ENCODE peak calls at places on chromosomes 1 and 21, in six cellular contexts. One of them, this sample, is unnamed.

GRCh38 chr1:147539122-147539575 is 2.2 kb upstream of the BCL9 start:
- DNase-seq in IMR-90: peak; percentile 98
- DNase-seq in H9: no peak
- DNase-seq in neuronal stem cell: peak; percentile 17
- DNase-seq in mesenchymal stem cell: peak; percentile 98
- DNase-seq in H1: no peak
- DNase-seq in this sample: peak; percentile 59

GRCh38 chr21:33761104-33762036 is 119.1 kb downstream of the ITSN1 start:
- DNase-seq in IMR-90: peak; percentile 99
- DNase-seq in H9: no peak
- DNase-seq in neuronal stem cell: no peak
- DNase-seq in mesenchymal stem cell: peak; percentile 98
- DNase-seq in H1: no peak
- DNase-seq in this sample: peak; percentile 79

GRCh38 chr1:31745898-31746668 is 18.1 kb downstream of the ADGRB2 start:
- DNase-seq in IMR-90: no peak
- DNase-seq in H9: no peak
- DNase-seq in neuronal stem cell: no peak
- DNase-seq in mesenchymal stem cell: no peak
- DNase-seq in H1: no peak
- DNase-seq in this sample: no peak

GRCh38 chr1:198520524-198521254 is 19.8 kb downstream of the ATP6V1G3 start:
- DNase-seq in IMR-90: no peak
- DNase-seq in H9: no peak
- DNase-seq in neuronal stem cell: no peak
- DNase-seq in mesenchymal stem cell: no peak
- DNase-seq in H1: no peak
- DNase-seq in this sample: no peak

GRCh38 chr1:174883361-174883760 is 116.4 kb upstream of the CACYBP start:
- DNase-seq in IMR-90: peak; percentile 46
- DNase-seq in H9: no peak
- DNase-seq in neuronal stem cell: no peak
- DNase-seq in mesenchymal stem cell: peak; percentile 22
- DNase-seq in H1: no peak
- DNase-seq in this sample: no peak

GRCh38 chr1:90510143-90510542 is 207.0 kb downstream of the BARHL2 start:
- DNase-seq in IMR-90: no peak
- DNase-seq in H9: no peak
- DNase-seq in neuronal stem cell: no peak
- DNase-seq in mesenchymal stem cell: no peak
- DNase-seq in H1: no peak
- DNase-seq in this sample: no peak

GRCh38 chr1:89615676-89616598 is 17.0 kb upstream of the LRRC8C start:
- DNase-seq in IMR-90: no peak
- DNase-seq in H9: peak; percentile 35
- DNase-seq in neuronal stem cell: no peak
- DNase-seq in mesenchymal stem cell: no peak
- DNase-seq in H1: no peak
- DNase-seq in this sample: no peak

GRCh38 chr1:34785231-34785874 is 4.3 kb downstream of the GJB3 start:
- DNase-seq in IMR-90: no peak
- DNase-seq in H9: no peak
- DNase-seq in neuronal stem cell: no peak
- DNase-seq in mesenchymal stem cell: no peak
- DNase-seq in H1: no peak
- DNase-seq in this sample: peak; percentile 8

GRCh38 chr1:171715813-171716251 is 26.0 kb downstream of the VAMP4 start:
- DNase-seq in IMR-90: peak; percentile 27
- DNase-seq in H9: no peak
- DNase-seq in neuronal stem cell: no peak
- DNase-seq in mesenchymal stem cell: peak; percentile 25
- DNase-seq in H1: no peak
- DNase-seq in this sample: peak; percentile 59

GRCh38 chr1:103514920-103515503 is 10.5 kb upstream of the RNPC3 start:
- DNase-seq in IMR-90: peak; percentile 63
- DNase-seq in H9: no peak
- DNase-seq in neuronal stem cell: peak; percentile 46
- DNase-seq in mesenchymal stem cell: peak; percentile 67
- DNase-seq in H1: no peak
- DNase-seq in this sample: peak; percentile 78

GRCh38 chr1:230495891-230496385 is 69.8 kb upstream of the PGBD5 start:
- DNase-seq in IMR-90: no peak
- DNase-seq in H9: no peak
- DNase-seq in neuronal stem cell: no peak
- DNase-seq in mesenchymal stem cell: no peak
- DNase-seq in H1: no peak
- DNase-seq in this sample: no peak

GRCh38 chr1:203038217-203038741 is 12.0 kb downstream of the PPFIA4 start:
- DNase-seq in IMR-90: peak; percentile 78
- DNase-seq in H9: peak; percentile 16
- DNase-seq in neuronal stem cell: no peak
- DNase-seq in mesenchymal stem cell: peak; percentile 32
- DNase-seq in H1: no peak
- DNase-seq in this sample: no peak

GRCh38 chr21:45508607-45509565 is 33.4 kb downstream of the SLC19A1 start:
- DNase-seq in IMR-90: no peak
- DNase-seq in H9: no peak
- DNase-seq in neuronal stem cell: no peak
- DNase-seq in mesenchymal stem cell: no peak
- DNase-seq in H1: no peak
- DNase-seq in this sample: no peak

GRCh38 chr1:29655945-29656866 is 419.9 kb downstream of the PTPRU start:
- DNase-seq in IMR-90: peak; percentile 16
- DNase-seq in H9: peak; percentile 57
- DNase-seq in neuronal stem cell: no peak
- DNase-seq in mesenchymal stem cell: no peak
- DNase-seq in H1: peak; percentile 69
- DNase-seq in this sample: no peak

GRCh38 chr1:44220001-44220751 is 6.9 kb downstream of the DMAP1 start:
- DNase-seq in IMR-90: peak; percentile 89
- DNase-seq in H9: no peak
- DNase-seq in neuronal stem cell: no peak
- DNase-seq in mesenchymal stem cell: peak; percentile 92
- DNase-seq in H1: no peak
- DNase-seq in this sample: no peak

GRCh38 chr1:11495579-11495978 is 16.6 kb downstream of the DISP3 start:
- DNase-seq in IMR-90: no peak
- DNase-seq in H9: no peak
- DNase-seq in neuronal stem cell: no peak
- DNase-seq in mesenchymal stem cell: no peak
- DNase-seq in H1: no peak
- DNase-seq in this sample: no peak
- H4K91ac ChIP-seq in IMR-90: no peak overlapping the region
- H4K91ac ChIP-seq in H9: no peak overlapping the region
- H4K91ac ChIP-seq in neuronal stem cell: no peak overlapping the region
- H4K91ac ChIP-seq in mesenchymal stem cell: no peak overlapping the region
- H4K91ac ChIP-seq in H1: no peak overlapping the region
- H4K91ac ChIP-seq in this sample: no peak overlapping the region

GRCh38 chr1:26364956-26365355 is 7.6 kb downstream of the ZNF683 start:
- DNase-seq in IMR-90: no peak
- DNase-seq in H9: peak; percentile 20
- DNase-seq in neuronal stem cell: no peak
- DNase-seq in mesenchymal stem cell: no peak
- DNase-seq in H1: no peak
- DNase-seq in this sample: no peak
- H4K91ac ChIP-seq in IMR-90: no peak overlapping the region
- H4K91ac ChIP-seq in H9: no peak overlapping the region
- H4K91ac ChIP-seq in neuronal stem cell: no peak overlapping the region
- H4K91ac ChIP-seq in mesenchymal stem cell: no peak overlapping the region
- H4K91ac ChIP-seq in H1: no peak overlapping the region
- H4K91ac ChIP-seq in this sample: no peak overlapping the region

DNA sequence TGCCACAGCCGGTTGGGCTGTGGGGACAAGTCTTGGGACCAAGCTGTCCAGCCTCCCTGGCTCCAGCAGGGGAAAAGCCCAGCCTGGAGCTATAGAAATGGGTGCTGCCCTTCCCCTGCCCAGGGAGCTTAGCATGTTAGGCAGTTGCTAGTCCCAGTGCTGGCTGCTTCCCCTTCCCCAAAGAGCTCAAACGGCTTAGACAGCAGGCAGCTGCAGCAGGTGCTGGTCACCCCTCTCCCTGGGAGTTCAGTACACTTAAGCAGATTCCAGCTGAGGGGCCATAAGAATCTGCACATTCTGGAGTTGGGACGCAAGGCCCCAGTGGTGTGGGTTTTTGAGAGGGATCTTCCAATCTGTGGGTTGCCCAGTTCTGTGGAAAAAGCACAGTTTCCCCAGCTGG is 11.1 kb upstream of the REG4 start:
- DNase-seq in IMR-90: no peak
- DNase-seq in H9: no peak
- DNase-seq in neuronal stem cell: no peak
- DNase-seq in mesenchymal stem cell: no peak
- DNase-seq in H1: peak; percentile 38
- DNase-seq in this sample: no peak
- H4K91ac ChIP-seq in IMR-90: no peak overlapping the region
- H4K91ac ChIP-seq in H9: no peak overlapping the region
- H4K91ac ChIP-seq in neuronal stem cell: no peak overlapping the region
- H4K91ac ChIP-seq in mesenchymal stem cell: no peak overlapping the region
- H4K91ac ChIP-seq in H1: no peak overlapping the region
- H4K91ac ChIP-seq in this sample: no peak overlapping the region

GRCh38 chr21:43658769-43659135 is 536 bp downstream of the HSF2BP start:
- DNase-seq in IMR-90: no peak
- DNase-seq in H9: no peak
- DNase-seq in neuronal stem cell: no peak
- DNase-seq in mesenchymal stem cell: no peak
- DNase-seq in H1: no peak
- DNase-seq in this sample: peak; percentile 42

GRCh38 chr21:43657355-43658093 is 1.8 kb downstream of the HSF2BP start:
- DNase-seq in IMR-90: no peak
- DNase-seq in H9: no peak
- DNase-seq in neuronal stem cell: no peak
- DNase-seq in mesenchymal stem cell: no peak
- DNase-seq in H1: no peak
- DNase-seq in this sample: no peak

GRCh38 chr21:43658094-43658725 is 1.1 kb downstream of the HSF2BP start:
- DNase-seq in IMR-90: no peak
- DNase-seq in H9: no peak
- DNase-seq in neuronal stem cell: no peak
- DNase-seq in mesenchymal stem cell: no peak
- DNase-seq in H1: no peak
- DNase-seq in this sample: no peak

GRCh38 chr21:43654806-43655489 is 4.3 kb downstream of the HSF2BP start:
- DNase-seq in IMR-90: peak; percentile 70
- DNase-seq in H9: no peak
- DNase-seq in neuronal stem cell: no peak
- DNase-seq in mesenchymal stem cell: no peak
- DNase-seq in H1: no peak
- DNase-seq in this sample: no peak

GRCh38 chr21:43653626-43654025 is 5.7 kb downstream of the HSF2BP start:
- DNase-seq in IMR-90: no peak
- DNase-seq in H9: no peak
- DNase-seq in neuronal stem cell: no peak
- DNase-seq in mesenchymal stem cell: no peak
- DNase-seq in H1: no peak
- DNase-seq in this sample: no peak
- H4K91ac ChIP-seq in IMR-90: no peak overlapping the region
- H4K91ac ChIP-seq in H9: no peak overlapping the region
- H4K91ac ChIP-seq in neuronal stem cell: no peak overlapping the region
- H4K91ac ChIP-seq in mesenchymal stem cell: no peak overlapping the region
- H4K91ac ChIP-seq in H1: no peak overlapping the region
- H4K91ac ChIP-seq in this sample: no peak overlapping the region

DNA sequence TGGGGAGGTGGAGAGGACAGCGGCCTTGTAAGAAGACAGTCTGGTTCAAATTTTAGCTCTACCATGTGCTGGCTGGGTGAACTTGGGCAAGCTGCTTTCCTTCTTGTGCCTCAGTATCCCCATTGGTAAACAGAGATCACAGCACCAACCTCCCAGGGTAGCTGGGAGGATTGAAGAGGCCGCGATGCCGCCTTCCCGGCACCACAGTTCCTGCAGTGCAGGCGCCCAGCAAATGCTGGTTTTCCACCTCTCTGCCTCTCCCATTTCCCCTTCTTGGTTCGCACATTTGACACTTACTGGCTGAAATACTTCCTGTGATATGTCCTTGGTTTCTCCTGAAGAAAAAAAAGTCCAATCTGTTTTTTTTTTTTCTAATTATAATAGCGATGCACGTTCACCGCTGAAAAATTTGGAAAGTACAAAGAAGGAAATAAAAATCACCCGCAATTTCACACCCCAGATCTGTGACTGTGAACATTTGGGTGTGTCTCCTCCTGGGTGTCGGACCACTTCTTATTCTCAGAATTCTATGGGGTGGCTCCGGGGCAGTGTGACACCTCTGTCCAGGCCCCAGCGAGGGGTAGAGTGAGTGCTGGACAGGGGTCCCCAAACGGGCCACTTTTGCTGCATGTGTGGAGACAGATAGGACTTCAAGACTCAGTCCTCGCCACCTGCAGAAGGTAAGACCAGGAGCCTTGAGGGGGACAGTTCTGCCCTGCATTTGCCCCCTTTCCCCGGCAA is 73.1 kb downstream of the RUNX3 start:
- DNase-seq in IMR-90: no peak
- DNase-seq in H9: no peak
- DNase-seq in neuronal stem cell: no peak
- DNase-seq in mesenchymal stem cell: no peak
- DNase-seq in H1: no peak
- DNase-seq in this sample: no peak
- H4K91ac ChIP-seq in IMR-90: no peak overlapping the region
- H4K91ac ChIP-seq in H9: no peak overlapping the region
- H4K91ac ChIP-seq in neuronal stem cell: no peak overlapping the region
- H4K91ac ChIP-seq in mesenchymal stem cell: no peak overlapping the region
- H4K91ac ChIP-seq in H1: no peak overlapping the region
- H4K91ac ChIP-seq in this sample: no peak overlapping the region

GRCh38 chr1:196196486-196196885 is 411.8 kb downstream of the KCNT2 start:
- DNase-seq in IMR-90: no peak
- DNase-seq in H9: no peak
- DNase-seq in neuronal stem cell: no peak
- DNase-seq in mesenchymal stem cell: no peak
- DNase-seq in H1: no peak
- DNase-seq in this sample: no peak
- H4K91ac ChIP-seq in IMR-90: no peak overlapping the region
- H4K91ac ChIP-seq in H9: no peak overlapping the region
- H4K91ac ChIP-seq in neuronal stem cell: no peak overlapping the region
- H4K91ac ChIP-seq in mesenchymal stem cell: no peak overlapping the region
- H4K91ac ChIP-seq in H1: no peak overlapping the region
- H4K91ac ChIP-seq in this sample: no peak overlapping the region

GRCh38 chr1:4648657-4649056 is 5.8 kb upstream of the AJAP1 start:
- DNase-seq in IMR-90: no peak
- DNase-seq in H9: no peak
- DNase-seq in neuronal stem cell: no peak
- DNase-seq in mesenchymal stem cell: no peak
- DNase-seq in H1: no peak
- DNase-seq in this sample: no peak

GRCh38 chr1:4650981-4651380 is 3.4 kb upstream of the AJAP1 start:
- DNase-seq in IMR-90: no peak
- DNase-seq in H9: no peak
- DNase-seq in neuronal stem cell: no peak
- DNase-seq in mesenchymal stem cell: no peak
- DNase-seq in H1: no peak
- DNase-seq in this sample: no peak

GRCh38 chr1:4652631-4653327 is 1.6 kb upstream of the AJAP1 start:
- DNase-seq in IMR-90: no peak
- DNase-seq in H9: peak; percentile 79
- DNase-seq in neuronal stem cell: peak; percentile 62
- DNase-seq in mesenchymal stem cell: peak; percentile 22
- DNase-seq in H1: peak; percentile 91
- DNase-seq in this sample: peak; percentile 46

GRCh38 chr1:4650486-4650885 is 3.9 kb upstream of the AJAP1 start:
- DNase-seq in IMR-90: no peak
- DNase-seq in H9: no peak
- DNase-seq in neuronal stem cell: no peak
- DNase-seq in mesenchymal stem cell: no peak
- DNase-seq in H1: no peak
- DNase-seq in this sample: no peak

GRCh38 chr1:4647391-4647790 is 7.0 kb upstream of the AJAP1 start:
- DNase-seq in IMR-90: no peak
- DNase-seq in H9: no peak
- DNase-seq in neuronal stem cell: no peak
- DNase-seq in mesenchymal stem cell: no peak
- DNase-seq in H1: no peak
- DNase-seq in this sample: no peak
- H4K91ac ChIP-seq in IMR-90: no peak overlapping the region
- H4K91ac ChIP-seq in H9: no peak overlapping the region
- H4K91ac ChIP-seq in neuronal stem cell: peak overlapping the region; percentile 66
- H4K91ac ChIP-seq in mesenchymal stem cell: no peak overlapping the region
- H4K91ac ChIP-seq in H1: no peak overlapping the region
- H4K91ac ChIP-seq in this sample: no peak overlapping the region

This sample was measured in trophoblast cell.